ENCODE peak calls at places on chromosomes 3 and 15, in eight cellular contexts. I is astrocyte of the spinal cord; J is PC-9; F is fibroblast of mammary gland; U is fibroblast of lung; Z is CD8-positive, alpha-beta T cell; G is body of pancreas; C is WERI-Rb-1. O is an unnamed sample.
A peak's percentile ranks its signal among the peaks of the same experiment; 100 is the strongest.

GRCh38 chr3:49721165-49721860 is 1.8 kb upstream of the AMIGO3 start:
- DNase-seq in U (no peak), I (no peak), F (no peak), Z (no peak), G (no peak), C (no peak), J (no peak), O (no peak)

GRCh38 chr3:45021524-45021923 is 4.6 kb upstream of the CLEC3B start:
- DNase-seq in I (no peak), J (no peak), Z (no peak), U (no peak), G (no peak), F (no peak), C (no peak), O (no peak)

GRCh38 chr3:48047841-48048456 is 31.7 kb upstream of the MAP4 start:
- DNase-seq in I (no peak), C (no peak), F (peak; percentile 24), Z (no peak), U (peak; percentile 73), J (peak; percentile 6), G (no peak), O (no peak)

GRCh38 chr3:17810759-17811158 is 68.3 kb upstream of the TBC1D5 start:
- DNase-seq in G (no peak), F (peak; percentile 18), C (no peak), Z (no peak), J (no peak), I (peak; percentile 40), U (peak; percentile 67), O (no peak)

GRCh38 chr15:100803158-100803440 is 76.5 kb upstream of the ALDH1A3 start:
- DNase-seq in I (no peak), Z (no peak), J (no peak), C (no peak), F (no peak), G (no peak), U (no peak), O (no peak)

GRCh38 chr3:188869628-188870027 is 302.1 kb upstream of the TPRG1 start:
- DNase-seq in J (no peak), F (peak; percentile 45), I (peak; percentile 26), C (no peak), U (peak; percentile 48), G (no peak), Z (no peak), O (no peak)

GRCh38 chr3:154244644-154245043 is 79.6 kb downstream of the DHX36 start:
- DNase-seq in G (no peak), C (no peak), I (peak; percentile 47), F (peak; percentile 83), J (no peak), U (peak; percentile 64), Z (no peak), O (no peak)

GRCh38 chr15:99010743-99011142 is 3.2 kb upstream of the PGPEP1L start:
- DNase-seq in U (peak; percentile 37), F (no peak), J (no peak), Z (no peak), G (no peak), I (no peak), C (no peak), O (no peak)

GRCh38 chr3:16767006-16767405 is 117.7 kb upstream of the PLCL2 start:
- DNase-seq in G (no peak), I (no peak), Z (no peak), C (peak; percentile 19), J (no peak), F (peak; percentile 34), U (no peak), O (no peak)

GRCh38 chr15:57694264-57694663 is 12.2 kb upstream of the POLR2M start:
- DNase-seq in G (no peak), F (peak; percentile 46), I (no peak), Z (no peak), U (no peak), J (no peak), C (no peak), O (no peak)

GRCh38 chr15:74231475-74231874 is 4.7 kb upstream of the CCDC33 start:
- DNase-seq in G (no peak), I (no peak), J (no peak), C (no peak), U (no peak), Z (no peak), F (no peak), O (no peak)

GRCh38 chr3:44905501-44906159 is 31.2 kb downstream of the TGM4 start:
- DNase-seq in Z (no peak), U (no peak), G (no peak), F (no peak), C (no peak), I (no peak), J (no peak), O (no peak)

GRCh38 chr15:65410972-65411371 is 11.8 kb downstream of the IGDCC4 start:
- DNase-seq in U (no peak), I (no peak), F (no peak), Z (no peak), J (no peak), G (no peak), C (no peak), O (no peak)

GRCh38 chr3:126517986-126518778 is 609 bp upstream of the UROC1 start:
- DNase-seq in U (no peak), I (no peak), F (no peak), G (no peak), Z (no peak), J (no peak), C (no peak), O (no peak)

GRCh38 chr15:68252925-68253534 is 23.5 kb upstream of the CLN6 start:
- DNase-seq in G (peak; percentile 62), Z (peak; percentile 9), C (peak; percentile 49), U (peak; percentile 76), I (peak; percentile 84), J (peak; percentile 46), F (peak; percentile 87), O (peak; percentile 75)

GRCh38 chr15:87610366-87610765 is 646.2 kb downstream of the NTRK3 start:
- DNase-seq in C (no peak), I (peak; percentile 8), F (no peak), U (peak; percentile 87), J (no peak), G (no peak), Z (no peak), O (no peak)

GRCh38 chr3:25412269-25412668 is 15.8 kb upstream of the RARB start:
- DNase-seq in Z (no peak), G (no peak), J (no peak), I (peak; percentile 44), F (peak; percentile 19), C (no peak), U (peak; percentile 37), O (no peak)

GRCh38 chr3:184771748-184772147 is 40.2 kb upstream of the VPS8 start:
- DNase-seq in J (no peak), U (no peak), G (no peak), F (no peak), I (no peak), Z (no peak), C (no peak), O (no peak)

GRCh38 chr15:101604124-101604874 is 47.9 kb downstream of the TM2D3 start:
- DNase-seq in Z (no peak), C (no peak), F (no peak), G (no peak), J (no peak), I (no peak), U (no peak), O (no peak)

GRCh38 chr3:122295286-122295685 is 29.8 kb upstream of the CSTA start:
- DNase-seq in U (no peak), G (no peak), Z (no peak), I (no peak), F (no peak), J (no peak), C (no peak), O (no peak)

GRCh38 chr3:102415553-102415952 is 19.3 kb upstream of the ZPLD1 start:
- DNase-seq in J (no peak), I (peak; percentile 21), C (no peak), G (no peak), Z (no peak), U (no peak), F (peak; percentile 8), O (no peak)

GRCh38 chr3:57006949-57007419 is 53.5 kb upstream of the SPATA12 start:
- DNase-seq in Z (no peak), I (no peak), U (peak; percentile 56), J (peak; percentile 81), C (no peak), F (peak; percentile 71), G (peak; percentile 46), O (no peak)
- TF ChIP-seq CTCF in Z (no peak), I (peak; percentile 43), U (peak; percentile 15), J (peak; percentile 86), C (peak; percentile 37), F (peak; percentile 33), G (no peak), O (peak; percentile 44)

DNA sequence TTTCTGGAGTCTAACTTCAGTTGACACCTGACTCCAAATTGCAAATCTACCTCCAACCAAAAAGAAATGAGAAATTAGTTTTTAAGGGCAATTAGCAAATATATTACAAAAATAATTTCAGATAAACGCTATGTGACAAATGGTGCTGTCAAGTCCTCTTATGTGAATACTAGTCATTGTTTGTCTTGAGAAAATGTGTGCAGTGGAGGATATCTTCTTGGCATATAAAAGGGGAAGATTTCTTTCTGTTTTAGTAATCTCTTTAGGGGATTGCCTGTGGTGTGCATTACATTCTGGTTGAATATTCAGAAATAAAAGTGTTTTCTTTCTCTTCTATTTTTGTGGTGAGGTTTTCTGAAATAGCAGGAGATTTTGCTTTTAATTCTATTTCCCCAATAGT is 3.0 kb upstream of the GCSAM start:
- DNase-seq in G (no peak), F (no peak), I (no peak), C (no peak), J (no peak), Z (no peak), U (no peak), O (no peak)
- H3K4me3 ChIP-seq in G (no peak overlapping the region), F (no peak overlapping the region), I (no peak overlapping the region), C (no peak overlapping the region), J (no peak overlapping the region), Z (no peak overlapping the region), U (no peak overlapping the region), O (no peak overlapping the region)

GRCh38 chr15:44130778-44131177 is 64.3 kb downstream of the FRMD5 start:
- DNase-seq in C (no peak), G (no peak), U (no peak), I (no peak), Z (no peak), F (peak; percentile 4), J (no peak), O (no peak)
- TF ChIP-seq CTCF in C (no peak), G (no peak), U (no peak), I (no peak), Z (no peak), F (peak; percentile 21), J (peak; percentile 12), O (no peak)

GRCh38 chr3:13019706-13020105 is 53.5 kb downstream of the IQSEC1 start:
- DNase-seq in G (no peak), C (no peak), F (no peak), U (no peak), I (no peak), J (no peak), Z (no peak), O (no peak)

GRCh38 chr3:13020159-13020558 is 53.1 kb downstream of the IQSEC1 start:
- DNase-seq in U (no peak), I (no peak), Z (no peak), J (no peak), F (no peak), G (no peak), C (no peak), O (no peak)

GRCh38 chr3:13018561-13019242 is 54.5 kb downstream of the IQSEC1 start:
- DNase-seq in F (no peak), U (no peak), J (no peak), C (no peak), G (no peak), I (no peak), Z (no peak), O (no peak)

GRCh38 chr3:13018039-13018431 is 55.2 kb downstream of the IQSEC1 start:
- DNase-seq in U (no peak), J (no peak), Z (no peak), G (peak; percentile 52), C (peak; percentile 37), F (peak; percentile 41), I (no peak), O (no peak)

GRCh38 chr3:13019243-13019701 is 54.0 kb downstream of the IQSEC1 start:
- DNase-seq in J (peak; percentile 34), I (peak; percentile 81), F (peak; percentile 78), U (peak; percentile 90), G (no peak), Z (no peak), C (no peak), O (peak; percentile 75)
- H3K4me3 ChIP-seq in J (no peak overlapping the region), I (peak overlapping the region; percentile 29), F (peak overlapping the region; percentile 9), U (no peak overlapping the region), G (no peak overlapping the region), Z (no peak overlapping the region), C (no peak overlapping the region), O (peak overlapping the region; percentile 33)